ENCODE peak calls at places on chromosomes 7 and 10, in four cellular contexts. H, A, N and B are unnamed samples.

GRCh38 chr7:1197997-1198632 is 34.6 kb upstream of the UNCX start:
- DNase-seq in N (peak; percentile 14), A (no peak), H (peak; percentile 31), B (peak; percentile 95)

GRCh38 chr7:130141161-130141857 is 63.9 kb downstream of the TMEM209 start:
- DNase-seq in H (no peak), N (no peak), A (peak; percentile 89), B (peak; percentile 78)

GRCh38 chr10:91573320-91573719 is 59.6 kb downstream of the PPP1R3C start:
- DNase-seq in N (no peak), A (no peak), H (no peak), B (no peak)

GRCh38 chr10:58041901-58042300 is 225.8 kb downstream of the IPMK start:
- DNase-seq in A (no peak), N (no peak), H (no peak), B (no peak)

GRCh38 chr7:106522691-106523090 is 138.3 kb downstream of the CCDC71L start:
- DNase-seq in H (no peak), N (no peak), A (no peak), B (peak; percentile 44)

GRCh38 chr10:101766753-101767599 is 8.9 kb downstream of the FGF8 start:
- DNase-seq in A (no peak), N (no peak), H (no peak), B (no peak)

GRCh38 chr7:51242007-51242691 is 74.5 kb downstream of the COBL start:
- DNase-seq in H (peak; percentile 9), A (no peak), N (no peak), B (no peak)

GRCh38 chr10:1608408-1609037 is 128.8 kb downstream of the ADARB2 start:
- DNase-seq in A (no peak), N (no peak), H (no peak), B (no peak)

GRCh38 chr7:23378996-23379395 is 79.9 kb downstream of the MALSU1 start:
- DNase-seq in A (no peak), H (no peak), N (no peak), B (no peak)

GRCh38 chr10:60574388-60574787 is 184.7 kb upstream of the ANK3 start:
- DNase-seq in A (no peak), N (no peak), H (no peak), B (no peak)

GRCh38 chr10:133276435-133277201 is at the start of gene ADAM8:
- DNase-seq in A (no peak), N (no peak), H (no peak), B (peak; percentile 59)

GRCh38 chr10:42988517-42989395 is 88.1 kb upstream of the RET start:
- DNase-seq in A (peak; percentile 60), H (no peak), N (no peak), B (no peak)

GRCh38 chr7:130961128-130961601 is 227.2 kb upstream of the KLF14 start:
- DNase-seq in H (peak; percentile 82), A (no peak), N (no peak), B (peak; percentile 85)

GRCh38 chr7:4725014-4725951 is 43.2 kb downstream of the FOXK1 start:
- DNase-seq in N (peak; percentile 90), H (peak; percentile 71), A (peak; percentile 85), B (peak; percentile 96)

GRCh38 chr7:158389514-158390425 is 197.9 kb downstream of the PTPRN2 start:
- DNase-seq in H (no peak), N (no peak), A (no peak), B (no peak)

GRCh38 chr10:42998481-42999384 is 78.1 kb upstream of the RET start:
- DNase-seq in H (no peak), N (no peak), A (no peak), B (no peak)

GRCh38 chr7:132142006-132142405 is 434.3 kb downstream of the PLXNA4 start:
- DNase-seq in N (no peak), A (no peak), H (no peak), B (no peak)

GRCh38 chr7:31114593-31115343 is 62.7 kb downstream of the ADCYAP1R1 start:
- DNase-seq in H (peak; percentile 26), N (no peak), A (no peak), B (peak; percentile 65)

GRCh38 chr7:92319243-92319642 is 73.5 kb downstream of the ANKIB1 start:
- DNase-seq in A (no peak), H (no peak), N (no peak), B (no peak)

GRCh38 chr7:18425227-18425626 is 70.3 kb upstream of the HDAC9 start:
- DNase-seq in H (no peak), N (no peak), A (no peak), B (no peak)

GRCh38 chr10:45374451-45375052 is 536 bp downstream of the ALOX5 start:
- DNase-seq in H (no peak), N (no peak), A (peak; percentile 52), B (peak; percentile 15)

GRCh38 chr7:64999165-65000004 is 7.1 kb downstream of the ERV3-1 start:
- DNase-seq in H (peak; percentile 6), N (no peak), A (no peak), B (no peak)

GRCh38 chr10:117339569-117339968 is 35.7 kb downstream of the PDZD8 start:
- DNase-seq in H (no peak), N (no peak), A (no peak), B (peak; percentile 53)

GRCh38 chr10:43806851-43807640 is 158.4 kb upstream of the ZNF32 start:
- DNase-seq in N (no peak), H (no peak), A (no peak), B (no peak)

GRCh38 chr10:43680035-43680434 is 31.4 kb upstream of the ZNF32 start:
- DNase-seq in N (no peak), A (no peak), H (no peak), B (peak; percentile 53)

GRCh38 chr7:134547738-134548054 is 1.2 kb upstream of the AKR1B15 start:
- DNase-seq in N (no peak), A (peak; percentile 73), H (peak; percentile 85), B (peak; percentile 86)

GRCh38 chr7:44631458-44632115 is 25.2 kb downstream of the OGDH start:
- DNase-seq in A (peak; percentile 59), H (no peak), N (no peak), B (no peak)

GRCh38 chr10:109968954-109969644 is 38.7 kb upstream of the ADD3 start:
- DNase-seq in N (no peak), H (no peak), A (no peak), B (no peak)

GRCh38 chr7:133910761-133911160 is 216.4 kb upstream of the LRGUK start:
- DNase-seq in N (no peak), H (no peak), A (no peak), B (no peak)

GRCh38 chr7:100034871-100035510 is 14.6 kb upstream of the ZSCAN21 start:
- DNase-seq in N (no peak), A (no peak), H (peak; percentile 42), B (peak; percentile 78)

GRCh38 chr7:47782022-47782421 is 166.2 kb downstream of the PKD1L1 start:
- DNase-seq in N (no peak), H (no peak), A (no peak), B (peak; percentile 53)

GRCh38 chr7:47785923-47786556 is 162.2 kb downstream of the PKD1L1 start:
- DNase-seq in N (no peak), H (no peak), A (no peak), B (peak; percentile 28)

GRCh38 chr7:47786557-47787248 is 161.6 kb downstream of the PKD1L1 start:
- DNase-seq in H (peak; percentile 100), N (peak; percentile 97), A (peak; percentile 74), B (peak; percentile 99)

GRCh38 chr7:47782792-47783191 is 165.5 kb downstream of the PKD1L1 start:
- DNase-seq in N (no peak), H (no peak), A (no peak), B (no peak)

DNA sequence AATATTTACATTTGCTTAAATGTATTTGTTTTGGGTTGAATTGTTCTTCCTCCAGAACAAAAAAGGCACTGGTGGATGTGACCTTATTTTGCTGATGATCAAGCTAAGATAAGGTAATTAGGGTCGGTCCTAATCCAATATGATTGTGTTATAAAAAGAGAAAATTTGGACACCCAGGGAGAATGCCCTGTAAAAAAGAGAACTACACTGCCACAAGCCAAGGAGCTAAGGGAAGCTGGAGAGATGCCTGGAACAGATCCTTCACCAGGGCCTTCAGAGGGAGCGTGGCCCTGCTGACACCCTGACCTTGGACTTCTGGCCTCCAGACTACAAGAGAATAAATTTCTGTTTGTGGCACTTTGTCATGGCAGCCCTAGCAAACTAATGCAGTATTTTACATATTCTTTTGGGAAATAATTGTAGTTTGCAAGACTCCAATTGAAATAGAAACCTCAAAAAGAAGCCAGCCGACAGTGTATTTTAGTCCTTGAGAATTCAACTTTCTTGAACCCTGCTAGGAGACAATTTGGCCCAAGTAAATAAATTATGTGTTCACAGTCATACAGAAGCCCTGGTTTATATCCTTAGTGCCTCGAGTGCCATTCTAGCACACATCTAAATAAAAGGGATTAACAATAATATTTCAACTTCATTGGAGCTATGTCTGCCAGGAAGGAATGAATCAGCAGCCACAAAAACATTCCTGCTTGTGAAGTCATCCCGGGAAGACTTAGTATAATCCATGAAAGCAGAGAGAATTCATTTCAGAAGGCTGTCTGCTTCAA is 164.6 kb downstream of the PKD1L1 start:
- DNase-seq in N (peak; percentile 68), A (no peak), H (peak; percentile 89), B (peak; percentile 94)
- H3K4me1 ChIP-seq in N (peaks cover 52% of the 10 kb centered on the region), A (no peaks in the 10 kb centered on the region), H (peaks cover 73% of the 10 kb centered on the region), B (peaks cover 64% of the 10 kb centered on the region)

GRCh38 chr10:14604181-14605142 is 170.2 kb downstream of the FAM107B start:
- DNase-seq in H (peak; percentile 69), N (peak; percentile 68), A (peak; percentile 82), B (peak; percentile 90)

GRCh38 chr10:14603539-14604102 is 171.1 kb downstream of the FAM107B start:
- DNase-seq in N (no peak), H (no peak), A (no peak), B (peak; percentile 45)

GRCh38 chr10:14605231-14605925 is 169.3 kb downstream of the FAM107B start:
- DNase-seq in N (no peak), A (no peak), H (peak; percentile 75), B (peak; percentile 88)

GRCh38 chr10:14601872-14602725 is 172.6 kb downstream of the FAM107B start:
- DNase-seq in N (no peak), H (peak; percentile 74), A (peak; percentile 69), B (peak; percentile 88)

GRCh38 chr10:14602807-14603538 is 171.7 kb downstream of the FAM107B start:
- DNase-seq in H (no peak), A (no peak), N (no peak), B (no peak)
- H3K4me1 ChIP-seq in H (peaks cover 47% of the 10 kb centered on the region), A (peaks cover 50% of the 10 kb centered on the region), N (peaks cover 8% of the 10 kb centered on the region), B (peaks cover 16% of the 10 kb centered on the region)

DNA sequence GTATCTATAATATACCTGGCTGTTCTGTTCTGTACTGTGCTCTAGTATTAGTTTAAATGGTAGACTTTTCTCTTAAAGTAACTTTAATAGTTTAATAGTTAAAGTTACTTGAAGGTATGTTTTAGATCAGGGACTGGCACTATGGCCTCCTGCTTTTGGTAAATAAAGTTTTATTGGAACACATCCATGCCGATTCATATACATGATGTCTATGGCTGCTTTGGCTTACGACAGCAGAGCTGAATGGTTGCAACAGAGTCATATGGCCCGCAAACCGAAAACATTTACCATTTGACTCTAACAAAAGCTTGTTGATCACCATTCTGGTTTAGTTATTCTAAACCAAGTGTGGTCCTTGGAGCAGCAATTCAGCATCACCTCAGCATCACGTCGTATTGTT is 6.7 kb downstream of the LUC7L2 start:
- DNase-seq in H (no peak), N (no peak), A (no peak), B (no peak)
- H3K4me1 ChIP-seq in H (peaks cover 43% of the 10 kb centered on the region), N (no peaks in the 10 kb centered on the region), A (peaks cover 59% of the 10 kb centered on the region), B (peaks cover 38% of the 10 kb centered on the region)

GRCh38 chr10:76727009-76727408 is 910.6 kb downstream of the KCNMA1 start:
- DNase-seq in H (no peak), N (no peak), A (no peak), B (no peak)

GRCh38 chr10:76719021-76719420 is 918.6 kb downstream of the KCNMA1 start:
- DNase-seq in H (no peak), A (no peak), N (no peak), B (no peak)

GRCh38 chr10:76721891-76722505 is 915.6 kb downstream of the KCNMA1 start:
- DNase-seq in A (no peak), N (no peak), H (no peak), B (no peak)

GRCh38 chr10:76729804-76730203 is 907.8 kb downstream of the KCNMA1 start:
- DNase-seq in A (no peak), H (no peak), N (no peak), B (no peak)

GRCh38 chr10:76723781-76724336 is 913.7 kb downstream of the KCNMA1 start:
- DNase-seq in A (no peak), H (no peak), N (no peak), B (no peak)
- H3K4me1 ChIP-seq in A (no peaks in the 10 kb centered on the region), H (no peaks in the 10 kb centered on the region), N (no peaks in the 10 kb centered on the region), B (peaks cover 11% of the 10 kb centered on the region)